ENCODE peak calls at places on chromosomes 12 and 14, in ten cellular contexts. E is AG04450; B is ovary; S is fibroblast of lung; M is neural progenitor cell; K is A549; Q is astrocyte; A is CD8-positive, alpha-beta T cell; X is SK-N-SH; H is lung. G is an unnamed sample.

GRCh38 chr12:19641235-19642080 is 202.2 kb downstream of the AEBP2 start:
- DNase-seq in A (no peak), X (no peak), K (no peak), Q (peak; percentile 76), B (no peak), E (no peak), M (no peak), S (peak; percentile 19), H (no peak), G (no peak)

GRCh38 chr12:125890983-125891382 is 825.7 kb downstream of the AACS start:
- DNase-seq in H (peak; percentile 29), M (peak; percentile 24), A (no peak), X (no peak), E (no peak), Q (peak; percentile 83), K (no peak), B (no peak), S (no peak), G (no peak)

GRCh38 chr12:130075497-130076076 is 86.7 kb upstream of the FZD10 start:
- DNase-seq in B (no peak), S (no peak), X (no peak), K (no peak), Q (no peak), A (no peak), E (no peak), M (no peak), H (no peak), G (no peak)

GRCh38 chr14:73764881-73765280 is 50.7 kb upstream of the PNMA1 start:
- DNase-seq in X (no peak), A (no peak), S (no peak), E (no peak), M (no peak), Q (no peak), B (no peak), K (no peak), H (peak; percentile 79), G (peak; percentile 88)

GRCh38 chr14:25308244-25308643 is 258.3 kb upstream of the STXBP6 start:
- DNase-seq in B (no peak), Q (no peak), A (no peak), E (no peak), M (no peak), S (no peak), H (no peak), X (no peak), K (peak; percentile 0), G (no peak)

GRCh38 chr12:49615725-49616124 is 7.6 kb upstream of the PRPF40B start:
- DNase-seq in S (peak; percentile 31), E (no peak), B (no peak), X (no peak), K (peak; percentile 19), A (no peak), Q (peak; percentile 42), M (no peak), H (no peak), G (no peak)

GRCh38 chr14:100677925-100678765 is 48.5 kb upstream of the DLK1 start:
- DNase-seq in A (no peak), K (no peak), B (peak; percentile 83), S (peak; percentile 86), H (no peak), M (peak; percentile 70), Q (peak; percentile 58), X (peak; percentile 89), E (peak; percentile 24), G (no peak)

GRCh38 chr12:86134571-86134970 is 121.6 kb downstream of the MGAT4C start:
- DNase-seq in X (no peak), A (no peak), S (peak; percentile 5), K (peak; percentile 4), B (no peak), H (no peak), E (no peak), Q (peak; percentile 51), M (no peak), G (no peak)

GRCh38 chr12:10167588-10167987 is 4.3 kb downstream of the OLR1 start:
- DNase-seq in Q (no peak), A (no peak), K (no peak), S (no peak), E (no peak), B (no peak), X (no peak), M (no peak), H (no peak), G (no peak)

GRCh38 chr14:92558319-92558718 is 44.7 kb downstream of the RIN3 start:
- DNase-seq in K (no peak), M (no peak), A (no peak), H (no peak), S (no peak), E (no peak), B (no peak), X (no peak), Q (no peak), G (no peak)

GRCh38 chr12:86275356-86275755 is 19.2 kb upstream of the MGAT4C start:
- DNase-seq in E (no peak), X (no peak), M (no peak), Q (no peak), A (no peak), H (no peak), S (no peak), K (no peak), B (no peak), G (no peak)

GRCh38 chr12:107660230-107660629 is 25.4 kb upstream of the PWP1 start:
- DNase-seq in M (no peak), K (peak; percentile 21), Q (no peak), S (no peak), A (no peak), E (no peak), X (no peak), B (no peak), H (no peak), G (no peak)

GRCh38 chr12:121494093-121494787 is 86.6 kb downstream of the KDM2B start:
- DNase-seq in B (peak; percentile 61), Q (no peak), A (peak; percentile 66), S (peak; percentile 34), K (peak; percentile 49), M (peak; percentile 66), X (peak; percentile 73), E (peak; percentile 8), H (peak; percentile 38), G (peak; percentile 55)

GRCh38 chr12:80624986-80625530 is 82.4 kb upstream of the MYF6 start:
- DNase-seq in M (no peak), Q (no peak), A (no peak), K (no peak), S (no peak), H (no peak), X (no peak), B (no peak), E (no peak), G (no peak)

GRCh38 chr12:80625901-80626300 is 81.5 kb upstream of the MYF6 start:
- DNase-seq in X (no peak), B (no peak), H (no peak), A (no peak), E (no peak), K (no peak), Q (no peak), M (no peak), S (no peak), G (no peak)

GRCh38 chr12:80632835-80633234 is 74.6 kb upstream of the MYF6 start:
- DNase-seq in K (peak; percentile 34), H (no peak), S (no peak), M (peak; percentile 73), E (no peak), B (no peak), X (peak; percentile 5), A (no peak), Q (no peak), G (peak; percentile 2)

GRCh38 chr12:80622271-80622670 is 85.2 kb upstream of the MYF6 start:
- DNase-seq in K (peak; percentile 23), M (peak; percentile 14), H (no peak), X (no peak), S (peak; percentile 30), A (no peak), E (no peak), B (no peak), Q (no peak), G (no peak)

GRCh38 chr12:80627773-80628172 is 79.7 kb upstream of the MYF6 start:
- DNase-seq in M (no peak), A (no peak), B (no peak), K (no peak), E (peak; percentile 10), X (no peak), S (peak; percentile 97), Q (peak; percentile 85), H (no peak), G (no peak)
- H3K4me3 ChIP-seq in M (no peak overlapping the region), A (no peak overlapping the region), B (no peak overlapping the region), K (no peak overlapping the region), E (no peak overlapping the region), X (no peak overlapping the region), S (no peak overlapping the region), Q (no peak overlapping the region), H (no peak overlapping the region), G (no peak overlapping the region)

GRCh38 chr14:20428010-20428365 is 8.0 kb downstream of the KLHL33 start:
- DNase-seq in Q (no peak), X (no peak), H (no peak), K (no peak), B (no peak), M (no peak), E (no peak), A (no peak), S (no peak), G (no peak)
- H3K27ac ChIP-seq in Q (no peak overlapping the region), X (no peak overlapping the region), H (no peak overlapping the region), K (no peak overlapping the region), B (no peak overlapping the region), M (no peak overlapping the region), E (no peak overlapping the region), A (no peak overlapping the region), S (no peak overlapping the region), G (no peak overlapping the region)

DNA sequence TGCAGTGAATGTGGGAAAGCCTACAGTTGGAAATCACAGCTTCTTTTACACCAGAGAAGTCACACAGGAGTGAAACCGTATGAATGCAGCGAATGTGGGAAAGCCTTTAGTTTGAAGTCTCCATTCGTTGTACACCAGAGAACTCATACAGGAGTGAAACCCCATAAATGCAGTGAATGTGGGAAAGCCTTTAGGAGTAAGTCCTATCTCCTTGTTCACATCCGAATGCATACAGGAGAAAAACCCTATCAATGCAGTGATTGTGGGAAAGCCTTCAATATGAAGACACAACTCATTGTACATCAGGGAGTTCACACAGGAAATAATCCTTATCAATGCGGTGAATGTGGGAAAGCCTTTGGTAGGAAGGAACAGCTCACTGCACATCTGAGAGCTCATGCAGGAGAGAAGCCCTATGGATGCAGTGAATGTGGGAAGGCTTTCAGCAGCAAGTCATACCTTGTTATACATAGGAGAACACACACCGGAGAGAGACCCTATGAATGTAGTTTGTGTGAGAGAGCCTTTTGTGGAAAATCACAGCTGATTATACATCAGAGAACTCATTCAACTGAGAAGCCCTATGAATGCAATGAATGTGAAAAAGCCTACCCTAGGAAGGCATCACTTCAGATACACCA is 24.6 kb downstream of the ZNF26 start:
- DNase-seq in X (no peak), H (no peak), B (no peak), E (no peak), K (peak; percentile 54), Q (no peak), M (no peak), A (no peak), S (peak; percentile 12), G (no peak)
- H3K9me3 ChIP-seq in X (peaks cover 50% of the 10 kb centered on the region), H (peaks cover 42% of the 10 kb centered on the region), B (peaks cover 87% of the 10 kb centered on the region), E (peaks cover 67% of the 10 kb centered on the region), K (peaks cover 95% of the 10 kb centered on the region), Q (peaks cover 63% of the 10 kb centered on the region), M (peaks cover 13% of the 10 kb centered on the region), A (peaks cover 74% of the 10 kb centered on the region), S (peaks cover 13% of the 10 kb centered on the region), G (no peaks in the 10 kb centered on the region)

DNA sequence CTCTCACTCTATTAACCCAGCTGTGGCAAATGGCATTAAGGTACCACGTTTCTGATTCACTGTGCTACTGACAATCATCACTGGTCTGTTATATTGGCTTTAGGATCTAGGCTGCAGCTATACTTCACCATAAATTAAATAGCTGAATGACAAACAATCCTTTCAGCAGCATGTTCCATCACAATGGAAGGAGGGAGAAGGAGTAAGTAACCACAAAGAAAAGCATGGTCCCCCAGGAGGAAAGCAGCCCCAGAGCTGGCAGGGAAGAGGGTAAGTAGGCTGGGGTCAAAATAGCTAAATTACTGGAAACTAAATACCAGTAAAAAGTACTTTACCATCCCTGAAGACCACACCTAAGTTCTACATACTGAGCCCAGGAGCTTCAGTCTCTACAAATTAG is 2.8 kb downstream of the ARMH4 start:
- DNase-seq in M (no peak), K (no peak), H (no peak), B (no peak), X (no peak), S (no peak), Q (no peak), E (no peak), A (no peak), G (no peak)
- H3K4me3 ChIP-seq in M (no peak overlapping the region), K (no peak overlapping the region), H (no peak overlapping the region), B (no peak overlapping the region), X (no peak overlapping the region), S (no peak overlapping the region), Q (no peak overlapping the region), E (no peak overlapping the region), A (no peak overlapping the region), G (no peak overlapping the region)

G was measured in thyroid gland.